ENCODE peak calls at places on chromosomes 4 and X, in four cellular contexts. G is heart left ventricle, K is mesendoderm, M is cardiac muscle cell. R is an unnamed sample.

GRCh38 chr4:2350982-2351381 is 67.5 kb downstream of the ZFYVE28 start:
- DNase-seq in G (peak; percentile 25), M (no peak), K (no peak), R (no peak)

GRCh38 chrX:72694170-72694569 is 19.9 kb downstream of the PHKA1 start:
- DNase-seq in M (no peak), K (no peak), G (no peak), R (no peak)

GRCh38 chrX:17376381-17377046 is 1.5 kb downstream of the NHS start:
- DNase-seq in M (peak; percentile 8), K (peak; percentile 47), G (no peak), R (no peak)

GRCh38 chr4:164937576-164938270 is 39.7 kb downstream of the TRIM61 start:
- DNase-seq in G (no peak), M (peak; percentile 11), K (peak; percentile 70), R (no peak)

GRCh38 chrX:154448484-154448883 is 4.5 kb downstream of the FAM50A start:
- DNase-seq in M (no peak), G (no peak), K (no peak), R (no peak)

GRCh38 chr4:174332741-174333493 is 49.2 kb downstream of the CEP44 start:
- DNase-seq in G (no peak), M (no peak), K (no peak), R (no peak)

GRCh38 chr4:37749398-37749988 is 63.3 kb upstream of the RELL1 start:
- DNase-seq in K (no peak), M (no peak), G (no peak), R (no peak)

GRCh38 chr4:1085404-1085799 is 28.0 kb downstream of the RNF212 start:
- DNase-seq in M (no peak), G (no peak), K (no peak), R (no peak)

GRCh38 chr4:96150501-96150900 is 310.6 kb downstream of the PDHA2 start:
- DNase-seq in K (no peak), M (no peak), G (no peak), R (no peak)

GRCh38 chr4:55827582-55827981 is 8.0 kb downstream of the EXOC1L start:
- DNase-seq in G (no peak), K (no peak), M (no peak), R (no peak)

GRCh38 chr4:88008133-88008621 is 742 bp downstream of the PKD2 start:
- DNase-seq in G (peak; percentile 67), K (peak; percentile 75), M (peak; percentile 77), R (no peak)

GRCh38 chr4:37763831-37764230 is 62.7 kb upstream of the PGM2 start:
- DNase-seq in M (no peak), K (no peak), G (no peak), R (no peak)

GRCh38 chr4:77821775-77822174 is 2.6 kb upstream of the CNOT6L start:
- DNase-seq in G (no peak), M (no peak), K (no peak), R (peak; percentile 46)

GRCh38 chrX:136731207-136731782 is 49.4 kb downstream of the ARHGEF6 start:
- DNase-seq in M (no peak), G (no peak), K (no peak), R (no peak)

GRCh38 chrX:75303795-75304194 is 29.9 kb downstream of the UPRT start:
- DNase-seq in M (no peak), K (no peak), G (no peak), R (no peak)

GRCh38 chrX:54641530-54641929 is 111.5 kb downstream of the GNL3L start:
- DNase-seq in K (peak; percentile 19), M (no peak), G (no peak), R (no peak)

GRCh38 chr4:68184923-68185322 is 55.3 kb upstream of the TMPRSS11F start:
- DNase-seq in K (no peak), M (no peak), G (no peak), R (no peak)

GRCh38 chr4:156677656-156678055 is 293.9 kb downstream of the PDGFC start:
- DNase-seq in M (no peak), G (no peak), K (no peak), R (no peak)

GRCh38 chrX:112844250-112844649 is 3.6 kb upstream of the AMOT start:
- DNase-seq in M (no peak), G (no peak), K (no peak), R (no peak)

GRCh38 chrX:147913570-147913969 is 1.9 kb downstream of the FMR1 start:
- DNase-seq in M (no peak), K (no peak), G (no peak), R (no peak)
- H3K4me3 ChIP-seq in M (peak overlapping the region; percentile 68), K (no peak overlapping the region), G (peak overlapping the region; percentile 84), R (peak overlapping the region; percentile 66)

DNA sequence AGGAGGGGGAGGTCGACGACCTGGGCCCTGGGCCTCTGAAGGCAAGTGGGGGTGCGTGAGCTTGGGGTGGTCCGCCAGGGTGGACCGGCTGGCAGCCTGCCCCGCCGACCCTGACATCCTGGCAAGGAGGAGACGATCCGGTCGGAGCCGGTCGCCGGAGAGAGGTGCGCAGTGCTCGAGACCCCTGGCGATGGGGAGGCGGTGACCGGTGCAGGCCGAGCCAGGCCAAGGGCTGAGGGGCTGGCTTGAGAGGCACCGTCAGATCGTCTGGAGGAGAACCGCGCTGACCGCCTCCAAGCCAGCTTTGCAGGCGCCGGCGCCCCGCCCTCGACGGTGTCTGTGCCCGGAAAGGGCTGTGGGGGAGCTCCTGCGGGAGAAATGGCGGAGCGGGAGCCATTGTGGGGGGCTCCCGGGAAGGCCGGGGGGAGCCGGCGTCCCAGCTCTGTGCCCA is 25.6 kb downstream of the GPRASP3 start:
- DNase-seq in M (peak; percentile 42), K (peak; percentile 36), G (peak; percentile 69), R (no peak)
- H3K4me3 ChIP-seq in M (peak overlapping the region; percentile 40), K (peak overlapping the region; percentile 52), G (peak overlapping the region; percentile 64), R (no peak overlapping the region)

GRCh38 chr4:183175631-183176232 is 76.7 kb downstream of the WWC2 start:
- DNase-seq in G (no peak), M (peak; percentile 24), K (no peak), R (no peak)
- H3K4me3 ChIP-seq in G (no peak overlapping the region), M (no peak overlapping the region), K (no peak overlapping the region), R (no peak overlapping the region)

DNA sequence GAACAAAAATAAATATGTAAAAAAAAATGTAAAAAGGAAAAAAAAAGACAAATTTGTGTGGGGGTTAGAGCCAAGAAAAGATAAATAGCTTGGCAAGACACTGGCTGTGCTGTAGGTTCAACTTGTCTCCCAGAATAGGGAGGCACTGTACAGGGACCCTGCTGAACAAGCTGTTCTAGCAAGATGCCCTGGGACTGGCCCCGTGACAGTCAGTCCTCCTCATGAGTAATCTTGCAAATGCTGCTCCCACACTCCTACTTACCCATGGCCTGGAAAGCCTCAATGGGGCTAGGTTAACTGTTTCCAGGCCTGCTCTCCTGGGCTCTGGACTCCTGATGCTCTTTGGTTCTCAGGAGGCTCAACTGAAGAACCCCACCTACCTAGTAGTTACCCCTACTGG is 106.8 kb downstream of the ATG4A start:
- DNase-seq in G (no peak), M (no peak), K (no peak), R (no peak)
- H3K4me3 ChIP-seq in G (no peak overlapping the region), M (no peak overlapping the region), K (no peak overlapping the region), R (no peak overlapping the region)

R was measured in Jurkat, Clone E6-1.